ENCODE peak calls at places on chromosomes 11 and 22, in four cellular contexts. S is thoracic aorta, T is colonic mucosa, Z is sigmoid colon. O is an unnamed sample.

GRCh38 chr11:30342736-30343166 is 19.8 kb downstream of the ARL14EP start:
- DNase-seq in Z (no peak), T (no peak), S (no peak), O (no peak)

GRCh38 chr11:15918212-15918611 is 438.1 kb downstream of the SOX6 start:
- DNase-seq in S (no peak), T (no peak), Z (no peak), O (no peak)

GRCh38 chr22:17313591-17313990 is 55.7 kb upstream of the CECR2 start:
- DNase-seq in Z (no peak), T (no peak), S (no peak), O (no peak)

GRCh38 chr11:81887671-81888070 is 846.0 kb downstream of the FAM181B start:
- DNase-seq in Z (no peak), T (no peak), S (no peak), O (no peak)

GRCh38 chr22:26894362-26894761 is 237.0 kb downstream of the MIAT start:
- DNase-seq in T (no peak), Z (no peak), S (no peak), O (peak; percentile 22)

GRCh38 chr11:102611291-102611690 is 13.8 kb downstream of the MMP20 start:
- DNase-seq in Z (no peak), T (no peak), S (no peak), O (no peak)

GRCh38 chr11:132448334-132448995 is 1078.0 kb downstream of the NTM start:
- DNase-seq in S (no peak), Z (no peak), T (no peak), O (no peak)

GRCh38 chr11:57116654-57117053 is 65.1 kb upstream of the LRRC55 start:
- DNase-seq in T (peak; percentile 41), S (no peak), Z (no peak), O (peak; percentile 69)

GRCh38 chr11:66333896-66334604 is 2.2 kb downstream of the RIN1 start:
- DNase-seq in T (no peak), S (no peak), Z (no peak), O (no peak)

GRCh38 chr11:71518506-71519471 is 8.3 kb upstream of the KRTAP5-7 start:
- DNase-seq in T (no peak), S (no peak), Z (no peak), O (no peak)

GRCh38 chr11:46916251-46916650 is 2.1 kb downstream of the LRP4 start:
- DNase-seq in S (no peak), Z (no peak), T (no peak), O (no peak)

GRCh38 chr11:76793391-76793811 is 10.2 kb downstream of the TSKU start:
- DNase-seq in Z (peak; percentile 67), T (no peak), S (no peak), O (no peak)

GRCh38 chr22:35306350-35306967 is 6.8 kb downstream of the TOM1 start:
- DNase-seq in Z (no peak), T (no peak), S (no peak), O (no peak)

GRCh38 chr11:118691926-118692830 is 12.7 kb upstream of the TREH start:
- DNase-seq in Z (no peak), S (no peak), T (no peak), O (peak; percentile 73)

GRCh38 chr11:27211370-27212127 is 151.5 kb downstream of the CCDC34 start:
- DNase-seq in Z (no peak), T (no peak), S (no peak), O (no peak)

GRCh38 chr11:124900464-124900863 is 2.8 kb upstream of the ROBO4 start:
- DNase-seq in Z (peak; percentile 71), T (no peak), S (no peak), O (peak; percentile 93)

GRCh38 chr11:74418509-74418895 is 20.3 kb upstream of the PGM2L1 start:
- DNase-seq in S (no peak), T (no peak), Z (no peak), O (peak; percentile 81)

GRCh38 chr11:794766-795637 is 3.1 kb downstream of the SLC25A22 start:
- DNase-seq in S (no peak), T (peak; percentile 66), Z (no peak), O (no peak)

GRCh38 chr11:83284501-83285051 is 1.6 kb downstream of the CCDC90B start:
- DNase-seq in S (no peak), Z (no peak), T (no peak), O (no peak)

GRCh38 chr11:1691027-1691877 is 5.7 kb upstream of the KRTAP5-6 start:
- DNase-seq in T (no peak), Z (no peak), S (no peak), O (no peak)

GRCh38 chr11:13065200-13065787 is 56.2 kb downstream of the RASSF10 start:
- DNase-seq in Z (no peak), T (no peak), S (no peak), O (no peak)

GRCh38 chr22:44037519-44038370 is 13.6 kb downstream of the PARVB start:
- DNase-seq in Z (peak; percentile 85), T (no peak), S (no peak), O (peak; percentile 94)

GRCh38 chr11:2207212-2207611 is 35.6 kb upstream of the TH start:
- DNase-seq in T (no peak), Z (peak; percentile 13), S (no peak), O (no peak)

GRCh38 chr11:65134240-65134951 is at the start of gene SYVN1:
- DNase-seq in T (peak; percentile 95), S (peak; percentile 65), Z (peak; percentile 96), O (peak; percentile 77)
- TF ChIP-seq CTCF in T (no peak), S (no peak), Z (no peak), O (no peak)

GRCh38 chr11:10898763-10899541 is 41.1 kb upstream of the ZBED5 start:
- DNase-seq in S (no peak), Z (no peak), T (no peak), O (no peak)
- H3K4me3 ChIP-seq in S (peak overlapping the region; percentile 15), Z (no peak overlapping the region), T (no peak overlapping the region), O (peak overlapping the region; percentile 50)

DNA sequence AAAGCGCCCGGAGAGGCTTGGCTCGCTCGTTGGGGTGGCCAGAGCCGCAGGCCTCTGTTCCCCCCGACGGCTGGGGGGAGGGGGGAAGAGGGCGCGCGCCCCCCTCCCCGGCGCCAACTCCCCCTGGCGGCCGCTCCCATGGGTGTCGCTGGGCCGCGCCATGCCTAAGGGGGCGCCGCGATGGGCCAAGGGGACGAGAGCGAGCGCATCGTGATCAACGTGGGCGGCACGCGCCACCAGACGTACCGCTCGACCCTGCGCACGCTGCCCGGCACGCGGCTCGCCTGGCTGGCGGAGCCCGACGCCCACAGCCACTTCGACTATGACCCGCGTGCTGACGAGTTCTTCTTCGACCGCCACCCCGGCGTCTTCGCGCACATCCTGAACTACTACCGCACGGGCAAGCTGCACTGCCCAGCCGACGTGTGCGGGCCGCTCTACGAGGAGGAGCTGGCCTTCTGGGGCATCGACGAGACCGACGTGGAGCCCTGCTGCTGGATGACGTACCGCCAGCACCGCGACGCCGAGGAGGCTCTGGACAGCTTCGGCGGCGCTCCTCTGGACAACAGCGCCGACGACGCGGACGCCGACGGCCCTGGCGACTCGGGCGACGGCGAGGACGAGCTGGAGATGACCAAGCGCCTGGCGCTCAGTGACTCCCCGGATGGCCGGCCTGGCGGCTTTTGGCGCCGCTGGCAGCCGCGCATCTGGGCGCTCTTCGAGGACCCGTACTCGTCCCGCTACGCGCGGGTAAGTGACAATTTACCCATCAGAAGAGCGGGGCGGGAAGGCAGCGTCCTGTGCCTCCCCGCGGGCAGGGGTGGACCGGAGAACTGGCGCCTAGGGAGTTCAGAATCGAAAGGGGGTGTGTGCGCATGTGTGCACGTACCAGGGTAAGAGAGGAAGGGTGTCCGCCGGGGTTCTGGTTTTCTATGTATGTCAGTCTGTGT is 1.5 kb downstream of the KCNC1 start:
- DNase-seq in S (no peak), T (no peak), Z (peak; percentile 53), O (no peak)
- TF ChIP-seq CTCF in S (peak; percentile 24), T (no peak), Z (no peak), O (no peak)

GRCh38 chr11:84924290-84924689 is 702.9 kb downstream of the DLG2 start:
- DNase-seq in T (no peak), S (no peak), Z (no peak), O (no peak)

GRCh38 chr11:84923489-84923888 is 703.7 kb downstream of the DLG2 start:
- DNase-seq in S (no peak), Z (no peak), T (no peak), O (no peak)

GRCh38 chr11:84922212-84922805 is 704.8 kb downstream of the DLG2 start:
- DNase-seq in Z (no peak), S (no peak), T (no peak), O (no peak)

GRCh38 chr11:84922836-84923235 is 704.3 kb downstream of the DLG2 start:
- DNase-seq in Z (no peak), S (no peak), T (peak; percentile 19), O (no peak)
- H3K4me3 ChIP-seq in Z (peak overlapping the region; percentile 3), S (peak overlapping the region; percentile 46), T (no peak overlapping the region), O (no peak overlapping the region)

GRCh38 chr11:58286249-58286648 is 18.2 kb upstream of the OR10W1 start:
- DNase-seq in Z (no peak), S (no peak), T (peak; percentile 29), O (peak; percentile 47)
- TF ChIP-seq CTCF in Z (no peak), S (no peak), T (peak; percentile 60), O (peak; percentile 68)

DNA sequence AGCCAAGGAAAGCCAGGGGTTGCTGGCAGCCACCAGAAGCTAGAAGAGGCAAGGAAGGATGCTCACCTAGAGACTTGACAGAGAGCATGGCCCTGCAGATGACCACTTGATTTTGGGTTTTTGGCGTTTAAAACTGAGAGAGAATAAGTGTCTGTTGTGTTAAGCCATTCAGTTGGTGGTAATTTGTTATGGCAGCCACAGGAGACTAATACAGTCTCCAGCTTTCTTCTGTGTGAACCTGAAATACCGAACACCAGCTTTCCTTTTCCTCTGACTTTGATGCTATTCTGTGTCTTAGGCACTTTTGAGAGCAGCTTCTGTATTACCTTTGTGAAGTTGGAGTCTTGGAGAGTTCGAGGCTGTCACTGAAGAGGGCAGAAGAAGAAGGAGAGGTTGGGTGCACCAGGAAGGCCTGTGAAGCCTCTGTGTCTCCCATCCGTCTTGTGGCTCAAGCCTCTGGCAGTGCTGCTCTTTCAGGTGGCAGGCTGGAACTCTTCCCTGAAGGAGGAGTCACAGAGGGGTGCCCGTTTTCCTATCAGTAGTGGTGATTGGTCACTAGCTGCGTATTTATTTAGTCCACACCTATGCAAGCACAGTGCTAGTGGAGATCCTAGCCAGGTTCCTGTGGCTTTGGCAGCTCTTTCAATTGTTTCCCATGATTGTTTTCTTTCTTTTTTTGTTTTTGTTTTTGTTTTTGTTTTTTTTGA is 2.5 kb downstream of the TBC1D22A start:
- DNase-seq in Z (no peak), S (no peak), T (no peak), O (no peak)
- H3K4me3 ChIP-seq in Z (no peak overlapping the region), S (no peak overlapping the region), T (no peak overlapping the region), O (no peak overlapping the region)

O was measured in fibroblast of mammary gland.